ENCODE peak calls at places on chromosomes 6 and 20, in nine cellular contexts. T, Q, V, D, J, I, Y, K and O are unnamed samples.

GRCh38 chr6:37860226-37860839 is 40.8 kb downstream of the ZFAND3 start:
- DNase-seq in T (peak), Q (no peak), V (no peak), D (peak), J (no peak), I (peak), Y (peak), K (peak), O (peak)

GRCh38 chr6:111642463-111643158 is 36.9 kb upstream of the TRAF3IP2 start:
- DNase-seq in T (peak), Q (no peak), V (peak), D (peak), J (peak), I (peak), Y (no peak), K (peak), O (peak)

GRCh38 chr6:64100702-64101101 is 465.1 kb downstream of the PHF3 start:
- DNase-seq in T (no peak), Q (no peak), V (no peak), D (no peak), J (no peak), I (no peak), Y (no peak), K (no peak), O (no peak)

GRCh38 chr20:46070215-46070910 is 19.4 kb downstream of the NCOA5 start:
- DNase-seq in T (no peak), Q (no peak), V (peak), D (no peak), J (no peak), I (no peak), Y (no peak), K (no peak), O (peak)

GRCh38 chr6:89830385-89830809 is 717 bp downstream of the CASP8AP2 start:
- DNase-seq in T (no peak), Q (no peak), V (no peak), D (no peak), J (no peak), I (peak), Y (no peak), K (no peak), O (no peak)

GRCh38 chr6:6969761-6970223 is 138.0 kb upstream of the RREB1 start:
- DNase-seq in T (no peak), Q (no peak), V (no peak), D (no peak), J (no peak), I (no peak), Y (no peak), K (no peak), O (peak)

GRCh38 chr6:38195113-38195635 is 375.6 kb downstream of the ZFAND3 start:
- DNase-seq in T (no peak), Q (no peak), V (no peak), D (no peak), J (no peak), I (no peak), Y (no peak), K (no peak), O (no peak)

GRCh38 chr20:47454298-47455132 is 47.2 kb upstream of the NCOA3 start:
- DNase-seq in T (no peak), Q (no peak), V (no peak), D (no peak), J (no peak), I (peak), Y (no peak), K (no peak), O (no peak)

GRCh38 chr6:33578588-33579011 is 1.5 kb downstream of the BAK1 start:
- DNase-seq in T (no peak), Q (no peak), V (no peak), D (no peak), J (no peak), I (peak), Y (peak), K (no peak), O (no peak)

GRCh38 chr6:31116661-31117385 is 2.2 kb downstream of the PSORS1C1 start:
- DNase-seq in T (peak), Q (no peak), V (no peak), D (no peak), J (no peak), I (no peak), Y (no peak), K (no peak), O (no peak)

GRCh38 chr6:56727097-56727845 is 84.6 kb upstream of the DST start:
- DNase-seq in T (no peak), Q (no peak), V (no peak), D (no peak), J (no peak), I (no peak), Y (no peak), K (no peak), O (peak)

GRCh38 chr20:57619053-57619831 is 984 bp downstream of the ZBP1 start:
- DNase-seq in T (no peak), Q (no peak), V (no peak), D (no peak), J (no peak), I (peak), Y (peak), K (no peak), O (no peak)

GRCh38 chr6:148242180-148242579 is 100.5 kb upstream of the SASH1 start:
- DNase-seq in T (peak), Q (no peak), V (no peak), D (no peak), J (no peak), I (no peak), Y (no peak), K (no peak), O (no peak)

GRCh38 chr6:3068329-3069223 is at the start of gene RIPK1:
- DNase-seq in T (peak), Q (peak), V (peak), D (peak), J (no peak), I (peak), Y (peak), K (peak), O (peak)

GRCh38 chr6:163282672-163283071 is 131.8 kb upstream of the QKI start:
- DNase-seq in T (no peak), Q (no peak), V (no peak), D (no peak), J (no peak), I (no peak), Y (no peak), K (no peak), O (no peak)

GRCh38 chr6:40550096-40550731 is 37.0 kb downstream of the LRFN2 start:
- DNase-seq in T (peak), Q (no peak), V (peak), D (peak), J (no peak), I (peak), Y (no peak), K (peak), O (peak)

GRCh38 chr6:106496791-106497190 is 132.5 kb downstream of the RTN4IP1 start:
- DNase-seq in T (no peak), Q (no peak), V (no peak), D (no peak), J (no peak), I (no peak), Y (no peak), K (no peak), O (no peak)

GRCh38 chr6:85354761-85355618 is 94.9 kb upstream of the NT5E start:
- DNase-seq in T (peak), Q (peak), V (peak), D (peak), J (peak), I (peak), Y (peak), K (peak), O (peak)

GRCh38 chr6:164690241-164690640 is 619.2 kb downstream of the C6orf118 start:
- DNase-seq in T (no peak), Q (no peak), V (no peak), D (no peak), J (no peak), I (no peak), Y (no peak), K (no peak), O (no peak)

GRCh38 chr6:84871925-84872324 is 107.5 kb upstream of the TBX18 start:
- DNase-seq in T (no peak), Q (no peak), V (no peak), D (no peak), J (no peak), I (no peak), Y (no peak), K (no peak), O (no peak)

GRCh38 chr20:46572181-46572580 is 21.7 kb upstream of the OCSTAMP start:
- DNase-seq in T (peak), Q (no peak), V (no peak), D (no peak), J (no peak), I (no peak), Y (no peak), K (no peak), O (no peak)

GRCh38 chr6:3516094-3516493 is 59.2 kb upstream of the SLC22A23 start:
- DNase-seq in T (no peak), Q (no peak), V (no peak), D (peak), J (no peak), I (no peak), Y (no peak), K (no peak), O (no peak)

GRCh38 chr20:1449370-1449769 is 17.3 kb downstream of the NSFL1C start:
- DNase-seq in T (no peak), Q (no peak), V (no peak), D (no peak), J (no peak), I (no peak), Y (no peak), K (no peak), O (no peak)

GRCh38 chr6:29926795-29927427 is 15.4 kb upstream of the HLA-A start:
- DNase-seq in T (peak), Q (peak), V (no peak), D (no peak), J (no peak), I (peak), Y (peak), K (peak), O (peak)

GRCh38 chr6:31541059-31541657 is 645 bp downstream of the DDX39B start:
- DNase-seq in T (peak), Q (peak), V (no peak), D (peak), J (no peak), I (peak), Y (peak), K (peak), O (peak)

GRCh38 chr20:13771853-13772453 is 12.8 kb downstream of the ESF1 start:
- DNase-seq in T (no peak), Q (no peak), V (no peak), D (no peak), J (no peak), I (peak), Y (no peak), K (peak), O (peak)

DNA sequence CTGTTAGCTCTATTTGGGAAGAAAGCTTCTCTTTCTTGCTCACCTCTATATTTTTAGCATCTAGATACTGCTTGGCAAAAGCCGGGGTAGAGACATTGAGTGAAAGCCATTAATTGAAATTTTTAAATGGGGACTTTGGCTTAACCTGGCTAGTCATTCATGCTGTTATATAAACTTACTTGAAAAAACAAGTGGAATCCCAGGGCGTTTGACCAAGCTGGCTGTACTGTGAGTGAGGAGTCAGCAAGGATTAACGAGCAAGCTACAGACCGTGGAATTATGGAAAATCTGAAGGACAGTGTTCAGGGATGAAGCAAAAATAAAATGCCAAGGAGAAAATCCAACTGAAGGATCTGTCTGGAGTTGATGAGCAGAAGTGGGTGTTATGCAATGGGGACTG is 232.0 kb downstream of the GRM1 start:
- DNase-seq in T (no peak), Q (no peak), V (no peak), D (no peak), J (no peak), I (no peak), Y (no peak), K (no peak), O (no peak)
- H3K4me3 ChIP-seq in T (no peak), Q (no peak), V (no peak), D (no peak), J (no peak), I (no peak), Y (no peak), K (no peak), O (no peak)

GRCh38 chr20:53582574-53583351 is 10.9 kb downstream of the ZNF217 start:
- DNase-seq in T (no peak), Q (no peak), V (peak), D (no peak), J (no peak), I (peak), Y (peak), K (peak), O (peak)
- H3K27ac ChIP-seq in T (no peak), Q (peak), V (peak), D (no peak), J (no peak), I (peak), Y (peak), K (peak), O (peak)

GRCh38 chr6:168916576-168917207 is 337.0 kb downstream of the THBS2 start:
- DNase-seq in T (no peak), Q (peak), V (no peak), D (no peak), J (no peak), I (no peak), Y (no peak), K (no peak), O (peak)
- H3K4me3 ChIP-seq in T (no peak), Q (no peak), V (no peak), D (no peak), J (no peak), I (no peak), Y (no peak), K (no peak), O (no peak)

GRCh38 chr20:32511358-32512046 is 73.6 kb downstream of the NOL4L start:
- DNase-seq in T (no peak), Q (no peak), V (no peak), D (no peak), J (no peak), I (no peak), Y (no peak), K (no peak), O (no peak)

GRCh38 chr20:32509639-32510066 is 75.5 kb downstream of the NOL4L start:
- DNase-seq in T (no peak), Q (no peak), V (no peak), D (no peak), J (no peak), I (peak), Y (peak), K (no peak), O (no peak)

GRCh38 chr20:32510601-32511357 is 74.4 kb downstream of the NOL4L start:
- DNase-seq in T (no peak), Q (no peak), V (no peak), D (no peak), J (no peak), I (no peak), Y (no peak), K (no peak), O (no peak)

GRCh38 chr20:32508775-32509119 is 76.4 kb downstream of the NOL4L start:
- DNase-seq in T (no peak), Q (no peak), V (no peak), D (no peak), J (no peak), I (no peak), Y (no peak), K (no peak), O (no peak)

GRCh38 chr20:32510120-32510600 is 75.0 kb downstream of the NOL4L start:
- DNase-seq in T (no peak), Q (no peak), V (no peak), D (no peak), J (no peak), I (no peak), Y (no peak), K (no peak), O (no peak)
- H3K27ac ChIP-seq in T (no peak), Q (no peak), V (no peak), D (no peak), J (no peak), I (peak), Y (peak), K (no peak), O (no peak)

GRCh38 chr6:127120109-127120786 is 1.8 kb downstream of the RSPO3 start:
- DNase-seq in T (no peak), Q (no peak), V (no peak), D (peak), J (no peak), I (no peak), Y (no peak), K (no peak), O (no peak)
- H3K4me3 ChIP-seq in T (peak), Q (peak), V (no peak), D (peak), J (peak), I (no peak), Y (no peak), K (peak), O (peak)

GRCh38 chr20:54228841-54229240 is 21.0 kb downstream of the PFDN4 start:
- DNase-seq in T (no peak), Q (no peak), V (no peak), D (no peak), J (no peak), I (no peak), Y (no peak), K (no peak), O (peak)
- H3K27ac ChIP-seq in T (no peak), Q (no peak), V (no peak), D (no peak), J (no peak), I (no peak), Y (no peak), K (no peak), O (no peak)

GRCh38 chr6:138403324-138403800 is 661 bp upstream of the HEBP2 start:
- DNase-seq in T (peak), Q (peak), V (no peak), D (peak), J (no peak), I (peak), Y (no peak), K (peak), O (no peak)

GRCh38 chr6:138403801-138404665 is at the start of gene HEBP2:
- DNase-seq in T (peak), Q (peak), V (no peak), D (peak), J (peak), I (peak), Y (peak), K (peak), O (peak)

GRCh38 chr6:138401960-138402832 is 1.8 kb upstream of the HEBP2 start:
- DNase-seq in T (no peak), Q (no peak), V (no peak), D (no peak), J (no peak), I (no peak), Y (no peak), K (no peak), O (no peak)

GRCh38 chr6:138404666-138405337 is 779 bp downstream of the HEBP2 start:
- DNase-seq in T (no peak), Q (peak), V (no peak), D (no peak), J (no peak), I (peak), Y (peak), K (peak), O (no peak)

GRCh38 chr6:138402833-138403187 is 1.2 kb upstream of the HEBP2 start:
- DNase-seq in T (no peak), Q (no peak), V (no peak), D (no peak), J (no peak), I (no peak), Y (no peak), K (no peak), O (no peak)
- H3K4me3 ChIP-seq in T (no peak), Q (peak), V (no peak), D (peak), J (no peak), I (no peak), Y (peak), K (peak), O (no peak)

DNA sequence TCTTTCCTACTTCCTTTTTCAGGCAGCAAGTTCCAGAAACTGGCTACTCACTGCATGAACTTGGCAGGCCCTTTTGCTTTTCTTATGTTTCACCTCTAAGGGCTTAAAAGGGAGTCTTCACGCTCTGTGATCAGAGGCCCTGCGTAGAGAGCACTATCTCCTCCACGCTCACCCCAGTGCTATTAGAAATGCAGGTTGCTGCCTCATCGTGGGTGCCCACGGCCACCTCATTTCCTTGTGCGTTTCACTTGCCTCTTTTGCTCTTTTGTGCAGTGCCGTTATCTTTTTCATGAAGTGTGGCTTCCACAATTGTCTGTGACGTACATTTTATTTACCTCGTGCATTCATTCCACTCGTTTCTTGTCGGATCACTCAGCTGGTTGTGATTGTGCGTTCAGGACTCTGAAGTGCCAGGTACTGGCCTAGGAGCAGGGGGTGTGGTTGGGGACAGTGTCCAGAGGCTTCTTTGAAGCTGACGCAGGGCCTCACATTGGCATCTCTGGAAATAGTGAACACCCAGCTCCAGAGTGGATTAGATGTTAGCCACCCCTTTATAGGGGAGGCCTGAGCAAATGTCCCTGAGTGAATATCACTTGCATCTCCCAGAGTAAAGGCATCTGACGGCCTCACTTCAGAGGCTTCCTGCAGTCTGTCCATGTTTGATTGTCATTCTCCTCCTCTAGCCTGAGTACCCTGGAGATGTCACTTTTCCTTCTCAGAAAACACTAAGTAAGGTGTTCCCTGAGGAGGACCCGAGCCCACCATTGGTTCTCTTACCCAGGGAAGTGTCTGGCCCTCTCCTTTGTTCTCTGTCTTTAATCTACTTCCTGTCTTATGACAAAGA is 10.4 kb downstream of the STX16 start:
- DNase-seq in T (no peak), Q (no peak), V (no peak), D (no peak), J (no peak), I (peak), Y (peak), K (no peak), O (no peak)
- H3K27ac ChIP-seq in T (no peak), Q (no peak), V (no peak), D (no peak), J (no peak), I (no peak), Y (peak), K (no peak), O (no peak)

GRCh38 chr6:26613201-26613600 is 16.4 kb downstream of the ABT1 start:
- DNase-seq in T (no peak), Q (no peak), V (no peak), D (no peak), J (no peak), I (no peak), Y (no peak), K (no peak), O (no peak)
- H3K4me3 ChIP-seq in T (no peak), Q (no peak), V (no peak), D (no peak), J (peak), I (no peak), Y (no peak), K (no peak), O (no peak)

DNA sequence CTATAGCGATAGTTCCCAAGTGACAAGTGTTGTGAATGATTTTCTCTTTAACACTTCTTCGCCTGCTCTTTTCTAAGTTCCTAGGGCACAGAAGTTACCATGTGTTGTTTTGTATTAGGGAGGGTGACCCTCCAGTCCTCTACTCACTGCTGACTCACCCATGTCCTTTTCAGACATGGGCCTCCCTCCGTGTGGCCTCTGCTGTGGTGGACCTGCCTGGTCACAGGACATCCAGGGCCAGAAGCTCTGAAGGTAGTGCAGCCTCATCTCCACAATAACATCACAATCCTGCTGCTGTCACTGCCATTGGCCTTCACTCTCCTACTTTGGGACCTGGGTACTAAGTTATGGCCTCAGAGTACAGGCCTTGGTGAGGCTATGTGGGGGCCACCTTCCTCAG is 87.1 kb upstream of the TNFAIP3 start:
- DNase-seq in T (no peak), Q (no peak), V (no peak), D (no peak), J (no peak), I (no peak), Y (no peak), K (no peak), O (no peak)
- H3K27ac ChIP-seq in T (no peak), Q (peak), V (peak), D (no peak), J (no peak), I (no peak), Y (no peak), K (no peak), O (no peak)